ENCODE peak calls at places on chromosomes 16 and 17, in four cellular contexts. X is ovary, B is PC-9, F is tibial artery. V is an unnamed sample.
A peak's percentile ranks its signal among the peaks of the same experiment; 100 is the strongest.

GRCh38 chr17:72104164-72104862 is 16.5 kb upstream of the SOX9 start:
- DNase-seq in F (no peak), X (no peak), B (peak; percentile 63), V (no peak)

GRCh38 chr17:48244121-48244711 is 136.7 kb downstream of the SNX11 start:
- DNase-seq in B (no peak), F (no peak), X (no peak), V (no peak)

GRCh38 chr17:71975998-71976649 is 144.7 kb upstream of the SOX9 start:
- DNase-seq in F (peak; percentile 93), X (peak; percentile 38), B (peak; percentile 89), V (no peak)

GRCh38 chr17:21176996-21177395 is 37.0 kb downstream of the TMEM11 start:
- DNase-seq in B (no peak), X (no peak), F (no peak), V (no peak)

GRCh38 chr17:32519769-32520701 is 33.2 kb downstream of the CDK5R1 start:
- DNase-seq in B (no peak), X (no peak), F (no peak), V (peak; percentile 69)

GRCh38 chr16:30087181-30087898 is 4.4 kb downstream of the TBX6 start:
- DNase-seq in B (no peak), F (no peak), X (no peak), V (no peak)

GRCh38 chr16:55502801-55503366 is 6.0 kb upstream of the LPCAT2 start:
- DNase-seq in F (peak; percentile 82), B (peak; percentile 87), X (peak; percentile 97), V (no peak)

GRCh38 chr17:8649157-8650118 is 18.9 kb upstream of the MYH10 start:
- DNase-seq in X (peak; percentile 22), F (peak; percentile 80), B (no peak), V (no peak)

GRCh38 chr17:40018211-40019121 is 3.2 kb downstream of the CSF3 start:
- DNase-seq in X (peak; percentile 62), B (no peak), F (no peak), V (no peak)

GRCh38 chr17:80474933-80475915 is 1.2 kb downstream of the NPTX1 start:
- DNase-seq in B (peak; percentile 60), X (no peak), F (no peak), V (no peak)

GRCh38 chr17:31654936-31655335 is 204.1 kb downstream of the COPRS start:
- DNase-seq in F (no peak), X (no peak), B (peak; percentile 87), V (peak; percentile 25)

GRCh38 chr16:4214215-4214621 is 27.7 kb downstream of the SRL start:
- DNase-seq in X (peak; percentile 66), B (peak; percentile 52), F (no peak), V (no peak)

GRCh38 chr16:81204794-81205680 is 33.5 kb upstream of the BCO1 start:
- DNase-seq in B (no peak), F (no peak), X (peak; percentile 66), V (peak; percentile 29)

GRCh38 chr16:20385844-20386832 is 18.4 kb downstream of the PDILT start:
- DNase-seq in F (peak; percentile 28), X (peak; percentile 69), B (peak; percentile 65), V (peak; percentile 60)

GRCh38 chr17:64641499-64641898 is 20.6 kb downstream of the SMURF2 start:
- DNase-seq in F (no peak), X (no peak), B (no peak), V (no peak)

GRCh38 chr17:73799091-73799490 is 154.8 kb upstream of the SDK2 start:
- DNase-seq in X (no peak), B (no peak), F (no peak), V (no peak)

GRCh38 chr17:74394977-74395376 is 27.7 kb downstream of the GPR142 start:
- DNase-seq in X (no peak), F (no peak), B (peak; percentile 68), V (no peak)

GRCh38 chr17:17551361-17551760 is 40.1 kb downstream of the PEMT start:
- DNase-seq in X (no peak), B (no peak), F (no peak), V (no peak)

GRCh38 chr17:42315402-42316156 is 27.3 kb downstream of the STAT5A start:
- DNase-seq in X (no peak), B (no peak), F (no peak), V (peak; percentile 27)

GRCh38 chr16:22789281-22789945 is 24.5 kb upstream of the HS3ST2 start:
- DNase-seq in X (no peak), B (peak; percentile 29), F (no peak), V (no peak)

GRCh38 chr17:7486181-7486580 is 2.0 kb downstream of the POLR2A start:
- DNase-seq in F (no peak), X (no peak), B (no peak), V (no peak)

GRCh38 chr16:84616515-84616914 is 1.4 kb downstream of the COTL1 start:
- DNase-seq in B (no peak), X (no peak), F (no peak), V (peak; percentile 35)

GRCh38 chr17:2694381-2695242 is 17.0 kb downstream of the CLUH start:
- DNase-seq in B (no peak), F (peak; percentile 18), X (no peak), V (no peak)

GRCh38 chr17:73516356-73516755 is 127.9 kb downstream of the SDK2 start:
- DNase-seq in B (no peak), X (no peak), F (no peak), V (no peak)

GRCh38 chr16:86508947-86509758 is 1.2 kb upstream of the FOXF1 start:
- DNase-seq in X (no peak), B (peak; percentile 27), F (no peak), V (no peak)

GRCh38 chr16:78490847-78491246 is 391.4 kb downstream of the WWOX start:
- DNase-seq in F (no peak), X (no peak), B (no peak), V (no peak)

GRCh38 chr17:7816926-7817642 is 16.9 kb upstream of the KDM6B start:
- DNase-seq in B (no peak), X (no peak), F (no peak), V (no peak)

GRCh38 chr16:81238296-81239011 is at the start of gene BCO1:
- DNase-seq in F (no peak), B (peak; percentile 22), X (peak; percentile 34), V (no peak)

GRCh38 chr17:65438708-65439294 is 122.6 kb downstream of the AXIN2 start:
- DNase-seq in F (no peak), B (no peak), X (no peak), V (no peak)

GRCh38 chr16:27449434-27450188 is 47.6 kb downstream of the IL21R start:
- DNase-seq in B (no peak), F (no peak), X (no peak), V (peak; percentile 78)

GRCh38 chr16:89289428-89290395 is 72.2 kb downstream of the ZNF778 start:
- DNase-seq in X (peak; percentile 78), F (peak; percentile 52), B (peak; percentile 75), V (peak; percentile 55)

GRCh38 chr17:56185905-56186783 is 32.9 kb downstream of the ANKFN1 start:
- DNase-seq in X (no peak), B (no peak), F (no peak), V (no peak)

GRCh38 chr17:2034806-2035548 is 5.0 kb downstream of the DPH1 start:
- DNase-seq in X (no peak), F (no peak), B (no peak), V (no peak)

GRCh38 chr17:32320847-32321246 is 21.1 kb downstream of the C17orf75 start:
- DNase-seq in F (no peak), B (no peak), X (no peak), V (no peak)

GRCh38 chr17:66829883-66830282 is 5.0 kb upstream of the CACNG5 start:
- DNase-seq in X (no peak), F (no peak), B (no peak), V (no peak)

GRCh38 chr17:47649972-47650524 is 329 bp downstream of the KPNB1 start:
- DNase-seq in X (no peak), B (no peak), F (no peak), V (no peak)

GRCh38 chr17:31433091-31433790 is 41.8 kb downstream of the RAB11FIP4 start:
- DNase-seq in F (no peak), X (no peak), B (no peak), V (peak; percentile 40)

GRCh38 chr17:49193513-49194296 is 16.7 kb downstream of the GNGT2 start:
- DNase-seq in X (peak; percentile 85), F (peak; percentile 62), B (peak; percentile 47), V (peak; percentile 27)

GRCh38 chr17:43952351-43952723 is 1.4 kb downstream of the PYY start:
- DNase-seq in F (no peak), X (no peak), B (no peak), V (no peak)

GRCh38 chr17:52724578-52724977 is 566.1 kb upstream of the CA10 start:
- DNase-seq in B (no peak), X (no peak), F (no peak), V (no peak)

DNA sequence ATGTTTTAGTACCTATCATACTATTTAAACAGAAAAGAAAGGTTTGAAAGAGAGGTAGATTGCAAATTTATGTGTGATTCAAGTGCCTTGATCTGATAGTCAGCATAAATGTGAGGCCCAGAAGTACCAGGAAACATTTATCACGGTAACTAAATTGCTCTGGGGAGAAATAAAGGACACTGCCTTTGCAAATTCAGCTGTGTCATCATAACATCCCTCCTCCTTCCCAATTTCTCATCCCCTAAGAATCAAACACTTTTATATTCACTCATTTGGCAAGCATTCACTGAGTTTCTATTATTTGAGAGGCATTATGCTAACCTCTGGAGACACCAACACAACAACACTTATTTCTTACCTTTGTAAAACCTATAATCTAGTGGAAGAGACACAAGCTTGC is 563.4 kb upstream of the CA10 start:
- DNase-seq in B (no peak), X (no peak), F (no peak), V (no peak)
- H3K9me3 ChIP-seq in B (no peaks in the 10 kb centered on the region), X (no peaks in the 10 kb centered on the region), F (no peaks in the 10 kb centered on the region), V (no peaks in the 10 kb centered on the region)

GRCh38 chr16:8865145-8865882 is 3.5 kb downstream of the CARHSP1 start:
- DNase-seq in B (no peak), F (no peak), X (no peak), V (no peak)
- H3K27ac ChIP-seq in B (no peak overlapping the region), F (peak overlapping the region; percentile 42), X (peak overlapping the region; percentile 17), V (no peak overlapping the region)

GRCh38 chr17:82950525-82951102 is 110.8 kb upstream of the ZNF750 start:
- DNase-seq in X (no peak), B (no peak), F (peak; percentile 5), V (no peak)
- H3K9me3 ChIP-seq in X (peaks cover 4% of the 10 kb centered on the region), B (no peaks in the 10 kb centered on the region), F (no peaks in the 10 kb centered on the region), V (no peaks in the 10 kb centered on the region)

DNA sequence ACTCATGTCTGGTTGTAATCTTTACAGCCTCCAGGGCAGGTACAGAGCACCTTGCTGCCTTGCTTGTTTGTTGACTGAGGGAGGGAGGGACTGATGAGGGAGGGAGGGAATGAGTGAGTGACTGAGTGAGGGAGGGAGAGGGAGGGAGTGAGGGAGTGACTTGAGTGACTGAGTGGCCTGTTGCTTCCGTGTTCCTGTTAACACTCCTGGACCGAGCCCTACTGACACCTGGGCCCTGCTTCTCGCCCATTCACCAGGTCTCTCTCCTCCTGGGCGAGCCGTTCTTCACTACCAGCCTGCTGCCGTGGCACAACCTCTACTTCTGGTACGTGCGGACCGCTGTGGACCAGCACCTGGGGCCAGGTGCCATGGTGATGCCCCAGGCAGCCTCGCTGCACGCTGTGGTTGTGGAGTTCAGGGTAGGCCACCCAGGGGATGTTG is 41.2 kb downstream of the PRMT7 start:
- DNase-seq in X (no peak), B (no peak), F (no peak), V (no peak)
- H3K27ac ChIP-seq in X (no peak overlapping the region), B (no peak overlapping the region), F (no peak overlapping the region), V (no peak overlapping the region)

DNA sequence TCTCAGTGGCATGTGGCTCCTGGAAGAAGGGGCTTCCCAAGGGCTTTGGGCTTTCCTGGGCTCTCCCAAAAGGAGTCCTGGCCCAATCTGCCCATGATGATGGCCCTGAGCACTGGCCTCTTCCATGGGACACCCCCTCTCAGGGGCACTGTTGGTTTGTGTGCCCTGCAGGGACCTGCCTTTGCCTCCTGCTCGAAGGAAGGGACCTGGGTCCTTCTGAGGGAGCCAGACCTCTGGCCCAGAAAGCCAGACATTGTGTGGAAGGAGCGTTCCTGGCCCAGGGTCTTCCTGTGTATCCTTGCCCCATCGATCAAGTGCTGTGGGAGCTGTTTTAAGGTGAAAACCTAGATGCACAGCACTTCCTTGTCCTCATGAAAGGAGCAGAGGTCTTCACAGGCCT is 1689.3 kb downstream of the TP53TG3F start:
- DNase-seq in B (no peak), F (no peak), X (no peak), V (no peak)
- H3K9me3 ChIP-seq in B (no peaks in the 10 kb centered on the region), F (no peaks in the 10 kb centered on the region), X (no peaks in the 10 kb centered on the region), V (no peaks in the 10 kb centered on the region)

V was measured in CD8-positive, alpha-beta T cell.